ENCODE peak calls at places on chromosome 4, in five cellular contexts. One of them, this sample, is unnamed.

GRCh38 chr4:70601422-70602039 is 9.5 kb downstream of the AMBN start:
- DNase-seq in fibroblast of the conjunctiva: peak; percentile 65
- DNase-seq in HS-5: peak; percentile 8
- DNase-seq in NCI-H1694 treated with DMSO at 0.1 percent for 48 hours: peak; percentile 55
- DNase-seq in colonic mucosa: peak; percentile 45
- DNase-seq in this sample: no peak

GRCh38 chr4:101205878-101206277 is 141.4 kb downstream of the PPP3CA start:
- DNase-seq in fibroblast of the conjunctiva: no peak
- DNase-seq in HS-5: no peak
- DNase-seq in NCI-H1694 treated with DMSO at 0.1 percent for 48 hours: no peak
- DNase-seq in colonic mucosa: no peak
- DNase-seq in this sample: no peak

GRCh38 chr4:26862381-26862915 is 1.8 kb downstream of the STIM2 start:
- DNase-seq in colonic mucosa: no peak
- DNase-seq in NCI-H1694 treated with DMSO at 0.1 percent for 48 hours: no peak
- DNase-seq in fibroblast of the conjunctiva: no peak
- DNase-seq in HS-5: no peak
- DNase-seq in this sample: no peak

GRCh38 chr4:131370846-131371245 is 1778.2 kb upstream of the PCDH10 start:
- DNase-seq in NCI-H1694 treated with DMSO at 0.1 percent for 48 hours: no peak
- DNase-seq in colonic mucosa: no peak
- DNase-seq in fibroblast of the conjunctiva: no peak
- DNase-seq in HS-5: no peak
- DNase-seq in this sample: no peak

GRCh38 chr4:165874799-165875371 is 1.8 kb downstream of the TLL1 start:
- DNase-seq in colonic mucosa: peak; percentile 22
- DNase-seq in NCI-H1694 treated with DMSO at 0.1 percent for 48 hours: no peak
- DNase-seq in HS-5: no peak
- DNase-seq in fibroblast of the conjunctiva: no peak
- DNase-seq in this sample: no peak

GRCh38 chr4:57401586-57401985 is 291.4 kb upstream of the IGFBP7 start:
- DNase-seq in HS-5: no peak
- DNase-seq in colonic mucosa: no peak
- DNase-seq in NCI-H1694 treated with DMSO at 0.1 percent for 48 hours: no peak
- DNase-seq in fibroblast of the conjunctiva: no peak
- DNase-seq in this sample: no peak

GRCh38 chr4:53622739-53623151 is 31.5 kb upstream of the LNX1 start:
- DNase-seq in fibroblast of the conjunctiva: peak; percentile 59
- DNase-seq in NCI-H1694 treated with DMSO at 0.1 percent for 48 hours: no peak
- DNase-seq in colonic mucosa: no peak
- DNase-seq in HS-5: peak; percentile 22
- DNase-seq in this sample: no peak

GRCh38 chr4:25937801-25938200 is 23.8 kb downstream of the SMIM20 start:
- DNase-seq in HS-5: no peak
- DNase-seq in colonic mucosa: no peak
- DNase-seq in NCI-H1694 treated with DMSO at 0.1 percent for 48 hours: no peak
- DNase-seq in fibroblast of the conjunctiva: no peak
- DNase-seq in this sample: no peak

GRCh38 chr4:169210516-169211108 is 60.1 kb downstream of the SH3RF1 start:
- DNase-seq in NCI-H1694 treated with DMSO at 0.1 percent for 48 hours: no peak
- DNase-seq in fibroblast of the conjunctiva: no peak
- DNase-seq in colonic mucosa: no peak
- DNase-seq in HS-5: no peak
- DNase-seq in this sample: no peak

GRCh38 chr4:83276299-83277040 is 8.1 kb downstream of the COQ2 start:
- DNase-seq in colonic mucosa: no peak
- DNase-seq in NCI-H1694 treated with DMSO at 0.1 percent for 48 hours: no peak
- DNase-seq in fibroblast of the conjunctiva: no peak
- DNase-seq in HS-5: no peak
- DNase-seq in this sample: no peak

GRCh38 chr4:161419822-161420221 is 744.0 kb downstream of the FSTL5 start:
- DNase-seq in colonic mucosa: no peak
- DNase-seq in NCI-H1694 treated with DMSO at 0.1 percent for 48 hours: no peak
- DNase-seq in fibroblast of the conjunctiva: no peak
- DNase-seq in HS-5: no peak
- DNase-seq in this sample: no peak

GRCh38 chr4:183798249-183798920 is 106.7 kb upstream of the STOX2 start:
- DNase-seq in NCI-H1694 treated with DMSO at 0.1 percent for 48 hours: no peak
- DNase-seq in colonic mucosa: peak; percentile 16
- DNase-seq in fibroblast of the conjunctiva: no peak
- DNase-seq in HS-5: no peak
- DNase-seq in this sample: no peak

GRCh38 chr4:17721496-17722360 is 59.7 kb downstream of the FAM184B start:
- DNase-seq in fibroblast of the conjunctiva: peak; percentile 30
- DNase-seq in NCI-H1694 treated with DMSO at 0.1 percent for 48 hours: peak; percentile 62
- DNase-seq in HS-5: no peak
- DNase-seq in colonic mucosa: no peak
- DNase-seq in this sample: no peak

GRCh38 chr4:10011885-10012284 is 9.4 kb downstream of the SLC2A9 start:
- DNase-seq in HS-5: no peak
- DNase-seq in NCI-H1694 treated with DMSO at 0.1 percent for 48 hours: no peak
- DNase-seq in fibroblast of the conjunctiva: no peak
- DNase-seq in colonic mucosa: no peak
- DNase-seq in this sample: no peak

GRCh38 chr4:182141046-182141445 is 102.2 kb upstream of the TENM3 start:
- DNase-seq in NCI-H1694 treated with DMSO at 0.1 percent for 48 hours: no peak
- DNase-seq in fibroblast of the conjunctiva: no peak
- DNase-seq in colonic mucosa: no peak
- DNase-seq in HS-5: no peak
- DNase-seq in this sample: no peak

GRCh38 chr4:140372607-140373327 is 679 bp upstream of the SCOC start:
- DNase-seq in fibroblast of the conjunctiva: no peak
- DNase-seq in NCI-H1694 treated with DMSO at 0.1 percent for 48 hours: no peak
- DNase-seq in HS-5: no peak
- DNase-seq in colonic mucosa: no peak
- DNase-seq in this sample: no peak

GRCh38 chr4:167028976-167029375 is 205.3 kb downstream of the SPOCK3 start:
- DNase-seq in fibroblast of the conjunctiva: no peak
- DNase-seq in HS-5: no peak
- DNase-seq in colonic mucosa: no peak
- DNase-seq in NCI-H1694 treated with DMSO at 0.1 percent for 48 hours: no peak
- DNase-seq in this sample: no peak

GRCh38 chr4:149727663-149728062 is 88.0 kb downstream of the IQCM start:
- DNase-seq in fibroblast of the conjunctiva: no peak
- DNase-seq in HS-5: no peak
- DNase-seq in NCI-H1694 treated with DMSO at 0.1 percent for 48 hours: no peak
- DNase-seq in colonic mucosa: no peak
- DNase-seq in this sample: no peak

GRCh38 chr4:14529653-14530052 is 472.6 kb upstream of the CPEB2 start:
- DNase-seq in colonic mucosa: no peak
- DNase-seq in NCI-H1694 treated with DMSO at 0.1 percent for 48 hours: no peak
- DNase-seq in fibroblast of the conjunctiva: no peak
- DNase-seq in HS-5: no peak
- DNase-seq in this sample: peak; percentile 92

GRCh38 chr4:100632163-100632562 is 114.3 kb upstream of the EMCN start:
- DNase-seq in HS-5: no peak
- DNase-seq in colonic mucosa: no peak
- DNase-seq in fibroblast of the conjunctiva: no peak
- DNase-seq in NCI-H1694 treated with DMSO at 0.1 percent for 48 hours: no peak
- DNase-seq in this sample: no peak

GRCh38 chr4:123783091-123783765 is 386.6 kb downstream of the SPRY1 start:
- DNase-seq in HS-5: peak; percentile 23
- DNase-seq in fibroblast of the conjunctiva: no peak
- DNase-seq in colonic mucosa: no peak
- DNase-seq in NCI-H1694 treated with DMSO at 0.1 percent for 48 hours: no peak
- DNase-seq in this sample: no peak

GRCh38 chr4:54100607-54101189 is 735 bp downstream of the GSX2 start:
- DNase-seq in NCI-H1694 treated with DMSO at 0.1 percent for 48 hours: no peak
- DNase-seq in fibroblast of the conjunctiva: no peak
- DNase-seq in HS-5: no peak
- DNase-seq in colonic mucosa: no peak
- DNase-seq in this sample: no peak

GRCh38 chr4:3293410-3294391 is 880 bp downstream of the RGS12 start:
- DNase-seq in colonic mucosa: peak; percentile 23
- DNase-seq in NCI-H1694 treated with DMSO at 0.1 percent for 48 hours: no peak
- DNase-seq in fibroblast of the conjunctiva: no peak
- DNase-seq in HS-5: no peak
- DNase-seq in this sample: no peak

GRCh38 chr4:102554482-102554881 is 53.3 kb downstream of the NFKB1 start:
- DNase-seq in NCI-H1694 treated with DMSO at 0.1 percent for 48 hours: no peak
- DNase-seq in colonic mucosa: no peak
- DNase-seq in fibroblast of the conjunctiva: no peak
- DNase-seq in HS-5: no peak
- DNase-seq in this sample: no peak

GRCh38 chr4:166017804-166018203 is 144.8 kb downstream of the TLL1 start:
- DNase-seq in fibroblast of the conjunctiva: no peak
- DNase-seq in NCI-H1694 treated with DMSO at 0.1 percent for 48 hours: no peak
- DNase-seq in HS-5: no peak
- DNase-seq in colonic mucosa: no peak
- DNase-seq in this sample: no peak

GRCh38 chr4:38383646-38384121 is 280.3 kb upstream of the KLF3 start:
- DNase-seq in HS-5: no peak
- DNase-seq in colonic mucosa: no peak
- DNase-seq in NCI-H1694 treated with DMSO at 0.1 percent for 48 hours: no peak
- DNase-seq in fibroblast of the conjunctiva: no peak
- DNase-seq in this sample: no peak

GRCh38 chr4:37441231-37442061 is 196.9 kb downstream of the NWD2 start:
- DNase-seq in fibroblast of the conjunctiva: no peak
- DNase-seq in colonic mucosa: peak; percentile 49
- DNase-seq in NCI-H1694 treated with DMSO at 0.1 percent for 48 hours: no peak
- DNase-seq in HS-5: no peak
- DNase-seq in this sample: no peak

GRCh38 chr4:190020790-190021717 is 6.0 kb downstream of the FRG2 start:
- DNase-seq in fibroblast of the conjunctiva: no peak
- DNase-seq in colonic mucosa: peak; percentile 47
- DNase-seq in HS-5: no peak
- DNase-seq in NCI-H1694 treated with DMSO at 0.1 percent for 48 hours: no peak
- DNase-seq in this sample: no peak

GRCh38 chr4:164488114-164488513 is 265.8 kb upstream of the SMIM31 start:
- DNase-seq in colonic mucosa: no peak
- DNase-seq in fibroblast of the conjunctiva: no peak
- DNase-seq in NCI-H1694 treated with DMSO at 0.1 percent for 48 hours: no peak
- DNase-seq in HS-5: no peak
- DNase-seq in this sample: no peak

GRCh38 chr4:127782275-127783025 is at the start of gene HSPA4L:
- DNase-seq in NCI-H1694 treated with DMSO at 0.1 percent for 48 hours: peak; percentile 47
- DNase-seq in fibroblast of the conjunctiva: peak; percentile 8
- DNase-seq in HS-5: no peak
- DNase-seq in colonic mucosa: peak; percentile 51
- DNase-seq in this sample: peak; percentile 28

GRCh38 chr4:27915822-27916221 is 1055.2 kb downstream of the STIM2 start:
- DNase-seq in colonic mucosa: no peak
- DNase-seq in HS-5: no peak
- DNase-seq in NCI-H1694 treated with DMSO at 0.1 percent for 48 hours: no peak
- DNase-seq in fibroblast of the conjunctiva: no peak
- DNase-seq in this sample: no peak

GRCh38 chr4:26288308-26288982 is 32.4 kb upstream of the RBPJ start:
- DNase-seq in colonic mucosa: no peak
- DNase-seq in fibroblast of the conjunctiva: no peak
- DNase-seq in NCI-H1694 treated with DMSO at 0.1 percent for 48 hours: peak; percentile 4
- DNase-seq in HS-5: no peak
- DNase-seq in this sample: no peak

GRCh38 chr4:100257567-100257966 is 67.3 kb upstream of the DDIT4L start:
- DNase-seq in fibroblast of the conjunctiva: no peak
- DNase-seq in NCI-H1694 treated with DMSO at 0.1 percent for 48 hours: peak; percentile 9
- DNase-seq in colonic mucosa: no peak
- DNase-seq in HS-5: no peak
- DNase-seq in this sample: no peak

GRCh38 chr4:10161840-10162239 is 45.2 kb upstream of the WDR1 start:
- DNase-seq in NCI-H1694 treated with DMSO at 0.1 percent for 48 hours: no peak
- DNase-seq in HS-5: no peak
- DNase-seq in colonic mucosa: no peak
- DNase-seq in fibroblast of the conjunctiva: no peak
- DNase-seq in this sample: no peak

GRCh38 chr4:3250438-3250955 is 1.5 kb downstream of the MSANTD1 start:
- DNase-seq in fibroblast of the conjunctiva: no peak
- DNase-seq in colonic mucosa: no peak
- DNase-seq in HS-5: no peak
- DNase-seq in NCI-H1694 treated with DMSO at 0.1 percent for 48 hours: no peak
- DNase-seq in this sample: no peak